ENCODE peak calls at places on chromosome 3, in ten cellular contexts. One of them, this sample, is unnamed.
A peak's percentile ranks its signal among the peaks of the same experiment; 100 is the strongest.

GRCh38 chr3:170656293-170656692 is 70.4 kb upstream of the SLC7A14 start:
- DNase-seq in K562: no peak
- DNase-seq in body of pancreas: no peak
- DNase-seq in coronary artery: no peak
- DNase-seq in mammary epithelial cell: no peak
- DNase-seq in A549: no peak
- DNase-seq in GM23338: no peak
- DNase-seq in thoracic aorta: no peak
- DNase-seq in suprapubic skin: no peak
- DNase-seq in pancreas: no peak
- DNase-seq in this sample: no peak

GRCh38 chr3:179181021-179181472 is 32.9 kb downstream of the PIK3CA start:
- DNase-seq in K562: no peak
- DNase-seq in body of pancreas: no peak
- DNase-seq in coronary artery: no peak
- DNase-seq in mammary epithelial cell: peak; percentile 65
- DNase-seq in A549: no peak
- DNase-seq in GM23338: no peak
- DNase-seq in thoracic aorta: no peak
- DNase-seq in suprapubic skin: no peak
- DNase-seq in pancreas: no peak
- DNase-seq in this sample: no peak

GRCh38 chr3:155871746-155872158 is 1.3 kb downstream of the GMPS start:
- DNase-seq in K562: no peak
- DNase-seq in body of pancreas: no peak
- DNase-seq in coronary artery: no peak
- DNase-seq in mammary epithelial cell: no peak
- DNase-seq in A549: no peak
- DNase-seq in GM23338: no peak
- DNase-seq in thoracic aorta: no peak
- DNase-seq in suprapubic skin: no peak
- DNase-seq in pancreas: no peak
- DNase-seq in this sample: no peak

GRCh38 chr3:169264711-169265110 is 398.8 kb downstream of the MECOM start:
- DNase-seq in K562: no peak
- DNase-seq in body of pancreas: peak; percentile 62
- DNase-seq in coronary artery: no peak
- DNase-seq in mammary epithelial cell: peak; percentile 54
- DNase-seq in A549: no peak
- DNase-seq in GM23338: no peak
- DNase-seq in thoracic aorta: no peak
- DNase-seq in suprapubic skin: no peak
- DNase-seq in pancreas: peak; percentile 64
- DNase-seq in this sample: peak; percentile 55

GRCh38 chr3:79012946-79013362 is 754.8 kb downstream of the ROBO1 start:
- DNase-seq in K562: no peak
- DNase-seq in body of pancreas: no peak
- DNase-seq in coronary artery: no peak
- DNase-seq in mammary epithelial cell: no peak
- DNase-seq in A549: no peak
- DNase-seq in GM23338: no peak
- DNase-seq in thoracic aorta: no peak
- DNase-seq in suprapubic skin: no peak
- DNase-seq in pancreas: no peak
- DNase-seq in this sample: no peak

GRCh38 chr3:132256984-132257383 is 60.2 kb upstream of the ACP3 start:
- DNase-seq in K562: no peak
- DNase-seq in body of pancreas: peak; percentile 29
- DNase-seq in coronary artery: no peak
- DNase-seq in mammary epithelial cell: peak; percentile 37
- DNase-seq in A549: no peak
- DNase-seq in GM23338: peak; percentile 83
- DNase-seq in thoracic aorta: no peak
- DNase-seq in suprapubic skin: no peak
- DNase-seq in pancreas: peak; percentile 12
- DNase-seq in this sample: peak; percentile 20

GRCh38 chr3:110736332-110736731 is 335.3 kb upstream of the NECTIN3 start:
- DNase-seq in K562: no peak
- DNase-seq in body of pancreas: no peak
- DNase-seq in coronary artery: no peak
- DNase-seq in mammary epithelial cell: no peak
- DNase-seq in A549: no peak
- DNase-seq in GM23338: no peak
- DNase-seq in thoracic aorta: no peak
- DNase-seq in suprapubic skin: no peak
- DNase-seq in pancreas: no peak
- DNase-seq in this sample: no peak

GRCh38 chr3:125128861-125129501 is 73.2 kb upstream of the HEG1 start:
- DNase-seq in K562: no peak
- DNase-seq in body of pancreas: no peak
- DNase-seq in coronary artery: no peak
- DNase-seq in mammary epithelial cell: peak; percentile 40
- DNase-seq in A549: no peak
- DNase-seq in GM23338: no peak
- DNase-seq in thoracic aorta: no peak
- DNase-seq in suprapubic skin: no peak
- DNase-seq in pancreas: no peak
- DNase-seq in this sample: peak; percentile 53

GRCh38 chr3:196979545-196979944 is 10.9 kb upstream of the PIGZ start:
- DNase-seq in K562: peak; percentile 25
- DNase-seq in body of pancreas: no peak
- DNase-seq in coronary artery: no peak
- DNase-seq in mammary epithelial cell: no peak
- DNase-seq in A549: no peak
- DNase-seq in GM23338: no peak
- DNase-seq in thoracic aorta: no peak
- DNase-seq in suprapubic skin: no peak
- DNase-seq in pancreas: no peak
- DNase-seq in this sample: no peak

GRCh38 chr3:122926322-122926721 is 101.2 kb downstream of the SEMA5B start:
- DNase-seq in K562: no peak
- DNase-seq in body of pancreas: no peak
- DNase-seq in coronary artery: no peak
- DNase-seq in mammary epithelial cell: no peak
- DNase-seq in A549: no peak
- DNase-seq in GM23338: no peak
- DNase-seq in thoracic aorta: no peak
- DNase-seq in suprapubic skin: peak; percentile 74
- DNase-seq in pancreas: no peak
- DNase-seq in this sample: no peak

GRCh38 chr3:195537995-195538394 is 5.1 kb downstream of the PPP1R2 start:
- DNase-seq in K562: no peak
- DNase-seq in body of pancreas: no peak
- DNase-seq in coronary artery: no peak
- DNase-seq in mammary epithelial cell: no peak
- DNase-seq in A549: no peak
- DNase-seq in GM23338: no peak
- DNase-seq in thoracic aorta: no peak
- DNase-seq in suprapubic skin: no peak
- DNase-seq in pancreas: no peak
- DNase-seq in this sample: no peak

GRCh38 chr3:48798998-48799397 is 48.7 kb downstream of the PRKAR2A start:
- DNase-seq in K562: no peak
- DNase-seq in body of pancreas: peak; percentile 68
- DNase-seq in coronary artery: no peak
- DNase-seq in mammary epithelial cell: peak; percentile 26
- DNase-seq in A549: no peak
- DNase-seq in GM23338: no peak
- DNase-seq in thoracic aorta: no peak
- DNase-seq in suprapubic skin: no peak
- DNase-seq in pancreas: peak; percentile 58
- DNase-seq in this sample: no peak

GRCh38 chr3:174199696-174200095 is 659.4 kb upstream of the NAALADL2 start:
- DNase-seq in K562: no peak
- DNase-seq in body of pancreas: no peak
- DNase-seq in coronary artery: no peak
- DNase-seq in mammary epithelial cell: no peak
- DNase-seq in A549: no peak
- DNase-seq in GM23338: no peak
- DNase-seq in thoracic aorta: no peak
- DNase-seq in suprapubic skin: no peak
- DNase-seq in pancreas: no peak
- DNase-seq in this sample: no peak

GRCh38 chr3:151962371-151962770 is 88.9 kb downstream of the SUCNR1 start:
- DNase-seq in K562: no peak
- DNase-seq in body of pancreas: no peak
- DNase-seq in coronary artery: no peak
- DNase-seq in mammary epithelial cell: no peak
- DNase-seq in A549: no peak
- DNase-seq in GM23338: no peak
- DNase-seq in thoracic aorta: no peak
- DNase-seq in suprapubic skin: no peak
- DNase-seq in pancreas: no peak
- DNase-seq in this sample: no peak

DNA sequence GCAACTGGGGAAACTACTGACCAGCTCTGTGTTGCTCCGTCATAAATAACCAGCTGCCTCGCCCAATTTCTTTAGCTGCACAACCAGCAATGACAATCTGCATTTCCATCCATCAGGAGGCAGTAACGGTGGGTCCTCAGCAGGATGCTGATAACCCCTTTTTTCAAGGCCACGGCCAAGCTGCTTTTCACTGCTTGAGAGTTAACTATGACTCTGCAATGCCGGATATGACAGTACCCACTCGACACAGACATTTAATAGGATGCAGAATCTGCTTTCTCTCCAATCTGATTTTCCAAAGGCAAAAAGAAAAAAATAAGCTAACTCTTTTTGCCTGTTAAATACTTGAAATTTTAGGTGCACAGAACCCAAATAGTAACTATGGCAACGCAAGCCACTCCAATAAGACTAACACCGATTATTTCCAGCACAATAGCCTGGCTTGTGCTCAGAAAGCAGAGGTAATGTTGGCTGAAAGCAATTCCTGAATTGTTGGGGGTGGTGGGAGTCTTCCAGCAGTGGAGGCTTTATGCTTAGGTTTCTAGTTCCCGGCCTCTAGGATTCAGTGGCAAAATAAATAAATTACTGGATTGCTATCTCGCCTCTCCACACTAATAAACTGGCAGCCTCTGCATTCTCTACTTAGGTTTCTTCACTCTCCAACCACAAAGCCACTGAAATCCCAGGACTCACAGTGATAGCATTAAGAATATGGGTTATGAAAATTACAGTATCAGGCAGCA is 31.2 kb upstream of the SRGAP3 start:
- DNase-seq in K562: no peak
- DNase-seq in body of pancreas: no peak
- DNase-seq in coronary artery: no peak
- DNase-seq in mammary epithelial cell: peak; percentile 21
- DNase-seq in A549: no peak
- DNase-seq in GM23338: peak; percentile 54
- DNase-seq in thoracic aorta: no peak
- DNase-seq in suprapubic skin: no peak
- DNase-seq in pancreas: no peak
- DNase-seq in this sample: no peak
- H3K27ac ChIP-seq in K562: no peak overlapping the region
- H3K27ac ChIP-seq in body of pancreas: no peak overlapping the region
- H3K27ac ChIP-seq in coronary artery: no peak overlapping the region
- H3K27ac ChIP-seq in mammary epithelial cell: no peak overlapping the region
- H3K27ac ChIP-seq in A549: no peak overlapping the region
- H3K27ac ChIP-seq in GM23338: no peak overlapping the region
- H3K27ac ChIP-seq in thoracic aorta: no peak overlapping the region
- H3K27ac ChIP-seq in suprapubic skin: no peak overlapping the region
- H3K27ac ChIP-seq in pancreas: no peak overlapping the region
- H3K27ac ChIP-seq in this sample: no peak overlapping the region

GRCh38 chr3:65569845-65570405 is 468.8 kb downstream of the MAGI1 start:
- DNase-seq in K562: peak; percentile 15
- DNase-seq in body of pancreas: no peak
- DNase-seq in coronary artery: no peak
- DNase-seq in mammary epithelial cell: no peak
- DNase-seq in A549: no peak
- DNase-seq in GM23338: no peak
- DNase-seq in thoracic aorta: no peak
- DNase-seq in suprapubic skin: no peak
- DNase-seq in pancreas: no peak
- DNase-seq in this sample: no peak
- TF ChIP-seq CTCF in K562: no peak
- TF ChIP-seq CTCF in body of pancreas: no peak
- TF ChIP-seq CTCF in coronary artery: no peak
- TF ChIP-seq CTCF in mammary epithelial cell: peak; percentile 38
- TF ChIP-seq CTCF in A549: no peak
- TF ChIP-seq CTCF in GM23338: no peak
- TF ChIP-seq CTCF in thoracic aorta: no peak
- TF ChIP-seq CTCF in suprapubic skin: no peak
- TF ChIP-seq CTCF in pancreas: no peak
- TF ChIP-seq CTCF in this sample: peak; percentile 32

GRCh38 chr3:51686056-51686455 is 15.0 kb downstream of the TEX264 start:
- DNase-seq in K562: no peak
- DNase-seq in body of pancreas: no peak
- DNase-seq in coronary artery: no peak
- DNase-seq in mammary epithelial cell: no peak
- DNase-seq in A549: no peak
- DNase-seq in GM23338: no peak
- DNase-seq in thoracic aorta: no peak
- DNase-seq in suprapubic skin: no peak
- DNase-seq in pancreas: no peak
- DNase-seq in this sample: no peak
- H3K4me3 ChIP-seq in K562: no peak overlapping the region
- H3K4me3 ChIP-seq in body of pancreas: no peak overlapping the region
- H3K4me3 ChIP-seq in coronary artery: no peak overlapping the region
- H3K4me3 ChIP-seq in mammary epithelial cell: no peak overlapping the region
- H3K4me3 ChIP-seq in A549: no peak overlapping the region
- H3K4me3 ChIP-seq in GM23338: no peak overlapping the region
- H3K4me3 ChIP-seq in thoracic aorta: no peak overlapping the region
- H3K4me3 ChIP-seq in suprapubic skin: no peak overlapping the region
- H3K4me3 ChIP-seq in pancreas: no peak overlapping the region
- H3K4me3 ChIP-seq in this sample: no peak overlapping the region

GRCh38 chr3:149411583-149411982 is 34.1 kb upstream of the TM4SF1 start:
- DNase-seq in K562: no peak
- DNase-seq in body of pancreas: no peak
- DNase-seq in coronary artery: no peak
- DNase-seq in mammary epithelial cell: no peak
- DNase-seq in A549: no peak
- DNase-seq in GM23338: no peak
- DNase-seq in thoracic aorta: no peak
- DNase-seq in suprapubic skin: no peak
- DNase-seq in pancreas: no peak
- DNase-seq in this sample: no peak
- H3K27ac ChIP-seq in K562: no peak overlapping the region
- H3K27ac ChIP-seq in body of pancreas: peak overlapping the region; percentile 4
- H3K27ac ChIP-seq in coronary artery: no peak overlapping the region
- H3K27ac ChIP-seq in mammary epithelial cell: no peak overlapping the region
- H3K27ac ChIP-seq in A549: no peak overlapping the region
- H3K27ac ChIP-seq in GM23338: no peak overlapping the region
- H3K27ac ChIP-seq in thoracic aorta: no peak overlapping the region
- H3K27ac ChIP-seq in suprapubic skin: no peak overlapping the region
- H3K27ac ChIP-seq in pancreas: no peak overlapping the region
- H3K27ac ChIP-seq in this sample: no peak overlapping the region